ENCODE peak calls at places on chromosomes 11 and 22, in four cellular contexts. J is HepG2, O is H1, A is K562. N is an unnamed sample.

GRCh38 chr11:95266751-95267374 is 35.9 kb upstream of the SESN3 start:
- DNase-seq in J (no peak), O (no peak), A (no peak), N (no peak)

GRCh38 chr11:32116668-32117067 is 25.8 kb downstream of the RCN1 start:
- DNase-seq in O (no peak), J (no peak), A (no peak), N (no peak)

GRCh38 chr11:794766-795637 is 3.1 kb downstream of the SLC25A22 start:
- DNase-seq in A (no peak), J (no peak), O (no peak), N (no peak)

GRCh38 chr11:115317428-115318185 is 186.6 kb downstream of the CADM1 start:
- DNase-seq in J (no peak), A (no peak), O (no peak), N (no peak)

GRCh38 chr11:68905421-68906360 is 2.0 kb downstream of the IGHMBP2 start:
- DNase-seq in J (no peak), O (no peak), A (no peak), N (no peak)

GRCh38 chr11:71080239-71081097 is 171.9 kb downstream of the SHANK2 start:
- DNase-seq in A (peak), O (peak), J (peak), N (peak)

GRCh38 chr11:121300972-121301699 is 8.6 kb downstream of the SC5D start:
- DNase-seq in O (no peak), J (no peak), A (no peak), N (no peak)

GRCh38 chr11:91394718-91395414 is 829.8 kb upstream of the FAT3 start:
- DNase-seq in O (no peak), J (peak), A (no peak), N (peak)

GRCh38 chr11:304915-305833 is 2.4 kb upstream of the IFITM2 start:
- DNase-seq in O (no peak), J (peak), A (peak), N (peak)

GRCh38 chr11:133533205-133533604 is 904 bp upstream of the OPCML start:
- DNase-seq in J (no peak), O (no peak), A (no peak), N (no peak)

GRCh38 chr11:104705475-104706195 is 192.6 kb downstream of the CASP12 start:
- DNase-seq in O (no peak), A (no peak), J (no peak), N (no peak)

GRCh38 chr11:113884361-113884836 is 9.0 kb upstream of the USP28 start:
- DNase-seq in J (peak), A (no peak), O (no peak), N (no peak)

GRCh38 chr22:29306175-29306829 is at the start of gene GAS2L1:
- DNase-seq in O (peak), J (peak), A (peak), N (peak)

DNA sequence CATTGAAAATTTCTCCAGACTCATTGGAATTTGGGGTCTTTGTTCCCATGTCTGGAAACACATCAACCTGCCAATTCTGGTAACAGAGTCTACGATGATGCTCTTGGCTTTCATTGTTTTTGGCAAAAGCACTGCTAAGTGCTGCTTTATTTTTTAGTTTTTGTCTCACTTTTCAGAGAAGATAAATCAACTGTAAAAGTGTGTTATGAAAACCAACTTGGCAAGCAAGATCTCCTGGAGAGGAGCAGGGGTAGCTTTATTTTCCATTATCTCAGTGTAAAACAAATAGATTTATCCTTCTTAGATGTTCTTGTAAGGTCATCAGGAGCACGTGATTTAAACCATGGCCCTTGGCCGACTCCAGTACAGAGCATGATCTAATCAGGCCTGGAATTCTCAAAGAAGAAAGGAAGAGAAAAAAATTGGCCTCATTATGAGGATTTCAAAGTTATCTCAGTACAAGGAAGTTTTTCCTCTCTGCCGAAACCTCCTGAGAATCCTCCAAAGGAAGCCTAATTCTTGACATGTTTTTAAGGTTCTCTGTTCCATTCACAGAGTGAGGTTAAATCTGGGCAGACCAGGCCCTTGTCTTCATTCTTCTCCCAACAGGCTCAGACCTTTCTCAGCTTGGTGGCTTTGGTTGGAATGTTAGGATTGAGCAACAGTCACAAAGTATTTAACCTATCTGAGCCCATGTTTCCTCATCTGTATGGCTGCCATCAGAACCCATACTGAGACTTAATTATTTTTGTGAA is 16.4 kb upstream of the PAMR1 start:
- DNase-seq in O (no peak), A (no peak), J (no peak), N (peak)
- TF ChIP-seq JUN in O (no peak), A (no peak), J (no peak), N (no peak)

GRCh38 chr11:101552893-101553292 is 30.9 kb downstream of the TRPC6 start:
- DNase-seq in A (no peak), O (no peak), J (no peak), N (no peak)

GRCh38 chr11:101553891-101554292 is 29.9 kb downstream of the TRPC6 start:
- DNase-seq in J (no peak), A (no peak), O (no peak), N (no peak)

DNA sequence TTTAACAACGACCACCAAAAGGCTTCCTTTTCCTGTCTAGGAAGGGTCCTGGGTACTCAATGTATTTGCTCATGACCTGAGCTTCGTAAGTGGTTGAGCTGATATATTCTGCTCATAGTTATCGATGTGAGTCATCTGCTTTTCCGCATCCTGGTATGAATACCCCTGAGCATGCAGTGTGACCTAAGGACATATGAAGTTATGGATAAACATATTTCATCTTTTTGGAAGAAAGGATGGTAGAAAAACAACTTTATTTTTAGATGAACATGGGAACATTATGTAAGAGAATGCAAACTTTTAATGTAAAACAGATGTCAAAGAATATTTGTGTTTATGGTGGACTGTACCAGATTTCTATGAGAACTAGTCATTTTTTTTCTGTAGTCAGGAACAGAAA is 28.4 kb downstream of the TRPC6 start:
- DNase-seq in O (no peak), A (no peak), J (no peak), N (no peak)
- TF ChIP-seq CEBPB in O (no peak), A (no peak), J (no peak), N (no peak)

DNA sequence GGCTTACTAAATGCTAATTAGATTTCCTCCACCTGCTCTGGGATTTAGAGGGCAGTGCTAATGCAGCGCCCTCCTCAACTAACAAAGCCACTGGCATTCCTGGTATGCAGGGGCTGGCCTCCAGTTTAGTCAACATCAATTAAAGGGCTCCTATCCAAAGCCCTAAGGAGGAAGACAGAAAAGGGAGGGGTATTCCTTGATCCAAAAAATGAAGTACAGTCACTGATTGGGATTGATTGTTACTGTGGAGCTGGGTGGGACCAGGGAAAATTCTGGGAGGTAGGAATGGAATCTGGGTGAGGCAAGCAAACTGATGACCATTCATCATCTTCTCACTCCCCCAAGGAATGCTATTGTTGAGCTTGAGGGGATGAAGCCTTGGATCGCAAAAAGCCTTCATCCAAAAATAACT is 52.2 kb downstream of the GAB2 start:
- DNase-seq in A (no peak), J (peak), O (peak), N (no peak)
- TF ChIP-seq JUN in A (no peak), J (no peak), O (no peak), N (no peak)

GRCh38 chr11:128909438-128910125 is 18.4 kb downstream of the KCNJ5 start:
- DNase-seq in J (no peak), A (no peak), O (no peak), N (no peak)

GRCh38 chr11:128906185-128907065 is 15.3 kb downstream of the KCNJ5 start:
- DNase-seq in O (no peak), A (no peak), J (no peak), N (no peak)

GRCh38 chr11:128910583-128910982 is 19.4 kb downstream of the KCNJ5 start:
- DNase-seq in O (no peak), A (no peak), J (no peak), N (no peak)

GRCh38 chr11:128911239-128911638 is 20.1 kb downstream of the KCNJ5 start:
- DNase-seq in J (no peak), A (no peak), O (no peak), N (no peak)

DNA sequence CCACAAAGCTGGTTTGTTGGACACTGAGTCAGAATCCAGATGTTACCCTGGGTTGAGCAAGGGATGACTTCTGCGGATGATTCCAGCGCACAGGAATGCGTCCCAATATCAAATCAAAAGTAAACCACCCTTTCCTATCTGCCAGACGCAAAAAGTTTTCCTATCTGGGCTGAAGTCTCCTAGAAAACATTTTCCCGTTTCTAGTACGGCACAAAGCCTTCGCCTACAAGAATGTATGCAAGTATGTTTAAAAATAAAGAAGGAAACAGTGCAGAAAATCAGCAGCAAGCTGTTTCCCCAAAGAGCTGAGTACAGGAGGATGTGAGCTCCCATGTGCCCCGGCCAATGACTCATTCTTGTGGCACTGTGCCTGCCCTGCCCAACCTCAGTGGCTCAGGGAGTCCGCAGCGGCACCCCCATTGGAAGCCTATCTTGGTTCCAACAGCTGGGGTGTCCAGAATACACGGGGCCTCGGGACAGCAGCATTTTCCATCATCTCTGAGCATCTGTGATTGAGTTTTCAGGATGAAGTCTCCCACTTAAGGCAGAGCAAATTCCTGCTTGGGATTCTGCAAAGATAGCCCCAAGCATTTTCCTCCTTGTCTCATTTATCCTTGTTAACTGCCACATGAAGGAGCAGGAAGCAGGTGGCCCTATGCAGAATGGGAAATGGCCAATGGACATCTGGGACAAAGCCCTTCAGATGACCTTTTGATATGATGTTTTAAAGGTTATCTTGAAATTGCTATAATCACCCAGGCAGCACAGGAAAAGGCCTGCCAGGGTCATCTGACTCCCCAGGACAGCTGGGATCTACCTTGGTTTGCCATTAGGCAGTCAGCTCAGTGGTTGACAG is 17.5 kb downstream of the KCNJ5 start:
- DNase-seq in O (no peak), A (no peak), J (no peak), N (peak)
- TF ChIP-seq CEBPB in O (no peak), A (no peak), J (no peak), N (no peak)

GRCh38 chr22:32466496-32466895 is 2.2 kb upstream of the BPIFC start:
- DNase-seq in J (no peak), A (no peak), O (no peak), N (no peak)

GRCh38 chr22:32465661-32466060 is 1.4 kb upstream of the BPIFC start:
- DNase-seq in O (no peak), J (no peak), A (no peak), N (no peak)

GRCh38 chr22:32474635-32475427 is at the start of gene FBXO7:
- DNase-seq in J (peak), O (peak), A (peak), N (peak)

GRCh38 chr22:32473388-32473952 is 1.1 kb upstream of the FBXO7 start:
- DNase-seq in O (no peak), A (peak), J (peak), N (peak)

GRCh38 chr22:32469799-32470212 is 4.8 kb upstream of the FBXO7 start:
- DNase-seq in A (peak), J (no peak), O (no peak), N (peak)
- TF ChIP-seq JUN in A (no peak), J (no peak), O (no peak), N (no peak)